ENCODE peak calls at places on chromosome 11, in seven cellular contexts. G is spleen, B is H1, M is stomach, N is HCT116, H is GM12878, V is GM12891. Y is an unnamed sample.

GRCh38 chr11:3105791-3106735 is 48.8 kb upstream of the CARS1 start:
- DNase-seq in G (no peak), B (peak; percentile 40), M (peak; percentile 20), N (no peak), H (no peak), V (no peak), Y (no peak)

GRCh38 chr11:92266821-92267220 is 42.2 kb downstream of the FAT3 start:
- DNase-seq in G (no peak), B (no peak), M (no peak), N (no peak), H (no peak), V (no peak), Y (no peak)

GRCh38 chr11:94858012-94858705 is 90.0 kb downstream of the AMOTL1 start:
- DNase-seq in G (no peak), B (no peak), M (no peak), N (no peak), H (no peak), V (no peak), Y (no peak)

GRCh38 chr11:73856001-73856663 is 20.5 kb downstream of the COA4 start:
- DNase-seq in G (no peak), B (no peak), M (no peak), N (no peak), H (no peak), V (no peak), Y (no peak)

GRCh38 chr11:103480421-103480820 is 371.2 kb downstream of the DYNC2H1 start:
- DNase-seq in G (no peak), B (no peak), M (no peak), N (no peak), H (no peak), V (no peak), Y (no peak)

GRCh38 chr11:61488651-61489291 is 19.8 kb upstream of the LRRC10B start:
- DNase-seq in G (no peak), B (peak; percentile 66), M (peak; percentile 74), N (no peak), H (no peak), V (no peak), Y (peak; percentile 77)

GRCh38 chr11:49432242-49432848 is 223.9 kb upstream of the FOLH1 start:
- DNase-seq in G (no peak), B (no peak), M (no peak), N (no peak), H (no peak), V (no peak), Y (no peak)

GRCh38 chr11:96185220-96185768 is 157.7 kb downstream of the MAML2 start:
- DNase-seq in G (no peak), B (no peak), M (no peak), N (no peak), H (peak; percentile 75), V (no peak), Y (no peak)

GRCh38 chr11:125286486-125286885 is 121.9 kb downstream of the PKNOX2 start:
- DNase-seq in G (no peak), B (no peak), M (no peak), N (no peak), H (no peak), V (no peak), Y (no peak)

GRCh38 chr11:19646921-19647320 is 65.7 kb upstream of the NAV2 start:
- DNase-seq in G (no peak), B (no peak), M (no peak), N (no peak), H (no peak), V (no peak), Y (no peak)

GRCh38 chr11:65424200-65425104 is 1.9 kb downstream of the NEAT1 start:
- DNase-seq in G (peak; percentile 87), B (no peak), M (peak; percentile 55), N (no peak), H (no peak), V (no peak), Y (peak; percentile 69)

GRCh38 chr11:87430821-87431220 is 393.1 kb downstream of the TMEM135 start:
- DNase-seq in G (no peak), B (no peak), M (no peak), N (no peak), H (no peak), V (no peak), Y (no peak)

GRCh38 chr11:111589114-111589513 is 13.1 kb upstream of the SIK2 start:
- DNase-seq in G (no peak), B (no peak), M (no peak), N (no peak), H (no peak), V (no peak), Y (no peak)

GRCh38 chr11:68309621-68310185 is 2.7 kb upstream of the LRP5 start:
- DNase-seq in G (no peak), B (no peak), M (no peak), N (no peak), H (no peak), V (no peak), Y (no peak)

GRCh38 chr11:125797641-125798040 is 9.7 kb downstream of the PATE3 start:
- DNase-seq in G (peak; percentile 38), B (peak; percentile 48), M (no peak), N (no peak), H (no peak), V (no peak), Y (no peak)

GRCh38 chr11:120133216-120134105 is 4.5 kb downstream of the TRIM29 start:
- DNase-seq in G (peak; percentile 58), B (peak; percentile 37), M (peak; percentile 17), N (no peak), H (no peak), V (no peak), Y (peak; percentile 4)

GRCh38 chr11:701741-702513 is 4.1 kb upstream of the EPS8L2 start:
- DNase-seq in G (peak; percentile 51), B (no peak), M (no peak), N (no peak), H (no peak), V (no peak), Y (no peak)

GRCh38 chr11:10022764-10023163 is 271.3 kb downstream of the SBF2 start:
- DNase-seq in G (no peak), B (no peak), M (no peak), N (no peak), H (no peak), V (no peak), Y (no peak)

GRCh38 chr11:114815761-114816160 is 137.4 kb downstream of the NXPE2 start:
- DNase-seq in G (no peak), B (no peak), M (no peak), N (no peak), H (no peak), V (no peak), Y (no peak)

GRCh38 chr11:114812698-114813097 is 134.4 kb downstream of the NXPE2 start:
- DNase-seq in G (no peak), B (no peak), M (no peak), N (no peak), H (no peak), V (no peak), Y (no peak)

GRCh38 chr11:114813216-114813615 is 134.9 kb downstream of the NXPE2 start:
- DNase-seq in G (no peak), B (no peak), M (no peak), N (no peak), H (no peak), V (no peak), Y (no peak)

GRCh38 chr11:114811971-114812370 is 133.6 kb downstream of the NXPE2 start:
- DNase-seq in G (no peak), B (no peak), M (no peak), N (no peak), H (no peak), V (no peak), Y (no peak)

DNA sequence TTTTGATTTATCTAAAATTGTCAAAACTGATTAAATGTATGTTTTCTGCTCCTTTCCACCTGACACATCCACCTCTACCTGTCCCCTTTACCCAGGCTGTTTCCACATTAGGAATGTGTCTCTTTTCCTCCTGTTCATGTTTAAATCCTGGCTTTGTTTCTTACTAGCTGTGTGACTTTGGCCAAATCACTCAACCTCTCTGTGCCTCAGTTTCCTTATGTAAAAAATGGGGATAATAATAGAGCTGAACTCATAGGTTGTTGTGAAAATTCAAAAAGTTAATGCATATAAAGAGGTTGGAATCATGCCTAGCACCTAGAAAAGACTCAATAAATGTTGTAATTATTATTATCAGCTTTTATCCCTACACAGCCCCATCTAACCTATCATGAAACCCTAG is 136.8 kb downstream of the NXPE2 start:
- DNase-seq in G (no peak), B (no peak), M (no peak), N (no peak), H (no peak), V (no peak), Y (no peak)
- TF ChIP-seq POLR2AphosphoS5 in G (no peak), B (no peak), M (no peak), N (no peak), H (no peak), V (no peak), Y (no peak)

DNA sequence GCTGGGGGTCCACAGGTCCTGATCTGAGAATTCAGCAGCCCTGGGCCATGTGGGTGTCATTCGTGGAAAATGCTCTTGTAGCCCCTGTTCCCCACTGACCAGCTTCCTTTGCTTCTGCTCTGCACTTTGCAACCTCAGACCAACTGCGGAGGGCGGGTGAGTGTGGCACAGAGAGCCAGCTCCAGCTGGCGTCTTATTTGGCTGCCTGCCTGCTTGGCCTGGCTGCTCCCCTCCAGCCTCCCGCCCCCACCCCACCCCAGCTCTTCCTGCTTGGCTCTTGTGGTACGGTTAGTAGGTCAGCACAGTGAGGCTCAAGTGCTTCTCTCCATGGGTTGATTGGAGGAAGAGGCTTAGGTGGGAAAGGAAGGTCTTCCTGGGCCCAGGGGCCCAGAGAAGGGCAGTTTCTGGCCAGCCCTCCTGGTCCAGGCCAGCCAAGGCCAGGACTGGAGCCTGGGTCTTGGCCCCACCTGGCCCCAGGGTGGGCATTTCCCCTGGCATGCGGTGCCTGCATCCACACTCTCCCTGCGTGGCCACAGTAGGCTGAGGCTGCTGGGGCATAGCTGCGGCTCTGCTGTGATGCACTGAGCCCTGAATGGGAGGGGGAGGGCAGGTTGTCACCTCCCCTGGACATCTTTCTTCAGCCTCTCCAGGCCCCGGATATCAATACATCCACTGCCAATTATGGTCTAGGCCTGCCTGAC is 26.5 kb downstream of the MYO7A start:
- DNase-seq in G (no peak), B (no peak), M (peak; percentile 51), N (no peak), H (no peak), V (no peak), Y (no peak)
- TF ChIP-seq POLR2AphosphoS5 in G (no peak), B (no peak), M (no peak), N (no peak), H (no peak), V (no peak), Y (no peak)

GRCh38 chr11:127074151-127074761 is 73.7 kb upstream of the KIRREL3 start:
- DNase-seq in G (no peak), B (no peak), M (no peak), N (no peak), H (peak; percentile 76), V (peak; percentile 11), Y (peak; percentile 66)
- TF ChIP-seq POLR2AphosphoS5 in G (no peak), B (no peak), M (no peak), N (no peak), H (no peak), V (no peak), Y (no peak)

GRCh38 chr11:63974259-63975143 is at the start of gene COX8A:
- DNase-seq in G (peak; percentile 96), B (peak; percentile 91), M (peak; percentile 98), N (peak; percentile 100), H (peak; percentile 99), V (peak; percentile 96), Y (peak; percentile 98)
- TF ChIP-seq POLR2AphosphoS5 in G (peak; percentile 92), B (peak; percentile 84), M (peak; percentile 64), N (peak; percentile 95), H (peak; percentile 95), V (peak; percentile 90), Y (peak; percentile 70)